ENCODE peak calls at places on chromosomes 13 and 19, in seven cellular contexts. One of them, this sample, is unnamed.

GRCh38 chr19:37876047-37876446 is 30.3 kb downstream of the WDR87 start:
- DNase-seq in progenitor cell of endocrine pancreas: no peak
- DNase-seq in T-helper 1 cell: no peak
- DNase-seq in ascending aorta: no peak
- DNase-seq in NCI-H82: no peak
- DNase-seq in hepatocyte: no peak
- DNase-seq in fibroblast of pulmonary artery: no peak
- DNase-seq in this sample: no peak

GRCh38 chr13:111484129-111484925 is 163.9 kb downstream of the TEX29 start:
- DNase-seq in progenitor cell of endocrine pancreas: no peak
- DNase-seq in T-helper 1 cell: no peak
- DNase-seq in ascending aorta: no peak
- DNase-seq in NCI-H82: no peak
- DNase-seq in hepatocyte: no peak
- DNase-seq in fibroblast of pulmonary artery: no peak
- DNase-seq in this sample: no peak

GRCh38 chr19:6765738-6766356 is 1.4 kb downstream of the SH2D3A start:
- DNase-seq in progenitor cell of endocrine pancreas: peak
- DNase-seq in T-helper 1 cell: no peak
- DNase-seq in ascending aorta: no peak
- DNase-seq in NCI-H82: no peak
- DNase-seq in hepatocyte: peak
- DNase-seq in fibroblast of pulmonary artery: no peak
- DNase-seq in this sample: no peak

GRCh38 chr13:59494560-59494970 is 669.2 kb downstream of the DIAPH3 start:
- DNase-seq in progenitor cell of endocrine pancreas: no peak
- DNase-seq in T-helper 1 cell: no peak
- DNase-seq in ascending aorta: no peak
- DNase-seq in NCI-H82: no peak
- DNase-seq in hepatocyte: no peak
- DNase-seq in fibroblast of pulmonary artery: peak
- DNase-seq in this sample: no peak

GRCh38 chr19:3176715-3177501 is 1.7 kb upstream of the S1PR4 start:
- DNase-seq in progenitor cell of endocrine pancreas: no peak
- DNase-seq in T-helper 1 cell: peak
- DNase-seq in ascending aorta: no peak
- DNase-seq in NCI-H82: no peak
- DNase-seq in hepatocyte: peak
- DNase-seq in fibroblast of pulmonary artery: no peak
- DNase-seq in this sample: no peak

GRCh38 chr13:114097504-114097892 is 34.9 kb downstream of the RASA3 start:
- DNase-seq in progenitor cell of endocrine pancreas: no peak
- DNase-seq in T-helper 1 cell: no peak
- DNase-seq in ascending aorta: peak
- DNase-seq in NCI-H82: no peak
- DNase-seq in hepatocyte: no peak
- DNase-seq in fibroblast of pulmonary artery: no peak
- DNase-seq in this sample: no peak

GRCh38 chr13:23959231-23959862 is 62.0 kb upstream of the C1QTNF9B start:
- DNase-seq in progenitor cell of endocrine pancreas: no peak
- DNase-seq in T-helper 1 cell: no peak
- DNase-seq in ascending aorta: no peak
- DNase-seq in NCI-H82: no peak
- DNase-seq in hepatocyte: no peak
- DNase-seq in fibroblast of pulmonary artery: peak
- DNase-seq in this sample: no peak

GRCh38 chr19:17075860-17076538 is 422 bp downstream of the MYO9B start:
- DNase-seq in progenitor cell of endocrine pancreas: no peak
- DNase-seq in T-helper 1 cell: peak
- DNase-seq in ascending aorta: peak
- DNase-seq in NCI-H82: peak
- DNase-seq in hepatocyte: peak
- DNase-seq in fibroblast of pulmonary artery: no peak
- DNase-seq in this sample: peak

This sample was measured in stimulated activated naive CD4-positive, alpha-beta T cell.